ENCODE peak calls at places on chromosome 19, in eight cellular contexts. X is heart left ventricle, Y is MM.1S, C is neural progenitor cell, V is left ventricle myocardium inferior, W is endodermal cell, A is Caco-2, F is pancreas. T is an unnamed sample.

GRCh38 chr19:14318873-14319272 is 62.4 kb upstream of the ADGRE5 start:
- DNase-seq in Y (no peak), V (no peak), F (no peak), A (peak; percentile 12), X (peak; percentile 10), W (peak; percentile 81), C (peak; percentile 36), T (no peak)

GRCh38 chr19:31499826-31500539 is 150.7 kb upstream of the TSHZ3 start:
- DNase-seq in W (no peak), C (no peak), Y (no peak), F (no peak), A (no peak), X (no peak), V (no peak), T (peak; percentile 15)

GRCh38 chr19:38719761-38720558 is 24.3 kb downstream of the CAPN12 start:
- DNase-seq in C (no peak), V (no peak), A (no peak), W (no peak), Y (no peak), X (no peak), F (no peak), T (no peak)

GRCh38 chr19:9883764-9884163 is 48.6 kb downstream of the PIN1 start:
- DNase-seq in W (no peak), X (no peak), V (no peak), C (no peak), Y (no peak), A (no peak), F (no peak), T (no peak)

GRCh38 chr19:5147971-5148793 is 179.3 kb downstream of the KDM4B start:
- DNase-seq in V (peak; percentile 10), A (no peak), W (no peak), Y (no peak), F (peak; percentile 45), X (no peak), C (no peak), T (no peak)

GRCh38 chr19:40921005-40921897 is 39.2 kb upstream of the CYP2A7 start:
- DNase-seq in A (peak; percentile 90), W (peak; percentile 86), Y (no peak), F (peak; percentile 55), X (no peak), V (no peak), C (no peak), T (peak; percentile 88)

GRCh38 chr19:9836021-9836420 is 903 bp downstream of the PIN1 start:
- DNase-seq in Y (no peak), X (no peak), F (no peak), W (no peak), C (no peak), A (no peak), V (no peak), T (no peak)

GRCh38 chr19:12293771-12294307 is 844 bp downstream of the ZNF44 start:
- DNase-seq in V (peak; percentile 50), F (peak; percentile 91), C (peak; percentile 79), W (peak; percentile 93), A (peak; percentile 85), Y (peak; percentile 80), X (peak; percentile 53), T (peak; percentile 91)

GRCh38 chr19:38079926-38080380 is 144.1 kb downstream of the DPF1 start:
- DNase-seq in C (no peak), Y (peak; percentile 65), V (no peak), X (no peak), W (peak; percentile 56), F (no peak), A (no peak), T (no peak)

GRCh38 chr19:10291554-10292205 is 1.9 kb downstream of the ICAM5 start:
- DNase-seq in Y (no peak), F (peak; percentile 70), V (no peak), C (no peak), A (no peak), W (no peak), X (no peak), T (no peak)

GRCh38 chr19:40642757-40643325 is 41.7 kb downstream of the LTBP4 start:
- DNase-seq in C (no peak), Y (no peak), A (no peak), V (no peak), W (no peak), F (no peak), X (no peak), T (no peak)

GRCh38 chr19:13835791-13836723 is 40.8 kb downstream of the ZSWIM4 start:
- DNase-seq in F (no peak), C (no peak), A (no peak), V (peak; percentile 62), X (peak; percentile 42), W (peak; percentile 47), Y (no peak), T (peak; percentile 48)

GRCh38 chr19:50496189-50497029 is 14.6 kb downstream of the JOSD2 start:
- DNase-seq in V (peak; percentile 74), X (peak; percentile 71), C (peak; percentile 81), A (peak; percentile 21), Y (no peak), W (peak; percentile 77), F (peak; percentile 64), T (no peak)
- H3K27me3 ChIP-seq in V (no peaks in the 10 kb centered on the region), X (no peaks in the 10 kb centered on the region), C (peaks cover 84% of the 10 kb centered on the region), A (no peaks in the 10 kb centered on the region), Y (no peaks in the 10 kb centered on the region), W (peaks cover 53% of the 10 kb centered on the region), F (no peaks in the 10 kb centered on the region), T (no peaks in the 10 kb centered on the region)

GRCh38 chr19:55482967-55483671 is 1.9 kb upstream of the NAT14 start:
- DNase-seq in Y (no peak), V (no peak), C (no peak), W (peak; percentile 47), F (peak; percentile 52), A (no peak), X (no peak), T (no peak)
- H3K4me1 ChIP-seq in Y (no peaks in the 10 kb centered on the region), V (peaks cover 66% of the 10 kb centered on the region), C (peaks cover 33% of the 10 kb centered on the region), W (peaks cover 13% of the 10 kb centered on the region), F (peaks cover 20% of the 10 kb centered on the region), A (peaks cover 3% of the 10 kb centered on the region), X (peaks cover 39% of the 10 kb centered on the region), T (peaks cover 5% of the 10 kb centered on the region)

DNA sequence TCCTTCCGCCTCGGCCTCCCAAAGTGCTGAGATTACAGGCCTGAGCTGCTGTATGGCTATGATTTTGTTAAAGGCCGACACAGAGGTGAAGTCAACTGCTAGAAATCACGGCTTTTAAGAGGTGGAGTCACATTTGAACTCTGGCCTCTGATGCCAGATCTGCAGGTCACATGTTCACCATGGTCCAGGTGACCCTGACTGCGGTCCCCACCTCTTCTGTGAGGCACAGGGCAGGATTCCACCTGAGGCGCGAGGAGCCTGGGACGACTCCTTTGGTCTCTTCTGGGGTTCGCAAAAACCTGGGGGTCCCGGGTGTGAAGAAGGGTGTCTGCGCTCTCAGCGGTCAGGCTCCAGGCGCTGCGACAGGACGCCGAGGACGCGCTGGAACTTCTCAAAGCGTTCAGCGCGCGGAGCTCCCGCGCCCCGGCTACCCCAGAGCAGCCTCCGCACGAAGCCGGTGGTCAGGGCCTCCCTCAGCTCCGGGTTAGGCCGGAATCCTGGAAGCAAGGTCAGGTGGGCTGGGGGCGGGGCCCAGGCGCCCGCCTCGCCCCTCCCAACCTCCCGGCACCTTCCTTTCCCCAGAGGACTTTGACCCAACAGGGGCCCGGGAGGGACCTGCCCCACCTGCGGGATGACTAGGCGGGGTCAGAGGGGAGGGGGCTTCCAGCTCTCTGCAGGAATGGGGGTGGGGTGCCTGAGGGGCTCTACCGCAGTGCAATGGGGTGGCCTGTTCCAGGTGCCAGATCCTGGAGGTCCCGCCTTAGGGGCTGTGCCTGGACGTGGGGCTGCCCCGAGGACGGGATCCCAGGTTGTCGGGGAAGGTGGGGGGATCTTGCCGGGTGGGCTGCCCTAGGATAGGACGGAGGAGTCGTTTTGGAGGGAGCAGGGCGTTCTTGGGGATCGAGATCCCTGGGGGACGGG is 13.0 kb downstream of the TRIP10 start:
- DNase-seq in Y (no peak), W (peak; percentile 95), C (peak; percentile 83), A (peak; percentile 95), X (no peak), F (peak; percentile 50), V (no peak), T (no peak)
- H3K4me3 ChIP-seq in Y (no peak overlapping the region), W (no peak overlapping the region), C (peak overlapping the region; percentile 45), A (peak overlapping the region; percentile 53), X (peak overlapping the region; percentile 49), F (no peak overlapping the region), V (peak overlapping the region; percentile 63), T (no peak overlapping the region)

GRCh38 chr19:30304540-30304939 is 67.6 kb upstream of the ZNF536 start:
- DNase-seq in C (no peak), A (no peak), Y (no peak), W (no peak), V (no peak), X (no peak), F (no peak), T (no peak)
- H3K27me3 ChIP-seq in C (no peaks in the 10 kb centered on the region), A (peaks cover 1% of the 10 kb centered on the region), Y (peaks cover 90% of the 10 kb centered on the region), W (no peaks in the 10 kb centered on the region), V (peaks cover 19% of the 10 kb centered on the region), X (no peaks in the 10 kb centered on the region), F (no peaks in the 10 kb centered on the region), T (no peaks in the 10 kb centered on the region)

GRCh38 chr19:48630289-48631036 is 6.7 kb downstream of the DBP start:
- DNase-seq in W (peak; percentile 90), F (peak; percentile 66), C (peak; percentile 80), A (no peak), Y (no peak), V (peak; percentile 86), X (peak; percentile 85), T (no peak)
- H3K4me1 ChIP-seq in W (peaks cover 27% of the 10 kb centered on the region), F (peaks cover 19% of the 10 kb centered on the region), C (peaks cover 23% of the 10 kb centered on the region), A (peaks cover 70% of the 10 kb centered on the region), Y (peaks cover 26% of the 10 kb centered on the region), V (peaks cover 62% of the 10 kb centered on the region), X (peaks cover 35% of the 10 kb centered on the region), T (peaks cover 16% of the 10 kb centered on the region)

GRCh38 chr19:20273376-20273775 is 106.4 kb downstream of the ZNF486 start:
- DNase-seq in C (no peak), X (no peak), V (no peak), W (no peak), F (no peak), Y (no peak), A (no peak), T (no peak)
- H3K4me3 ChIP-seq in C (no peak overlapping the region), X (no peak overlapping the region), V (no peak overlapping the region), W (no peak overlapping the region), F (no peak overlapping the region), Y (no peak overlapping the region), A (no peak overlapping the region), T (no peak overlapping the region)

GRCh38 chr19:17949956-17950309 is 17.0 kb upstream of the KCNN1 start:
- DNase-seq in X (no peak), F (no peak), C (no peak), A (no peak), Y (no peak), W (peak; percentile 86), V (no peak), T (no peak)
- H3K27me3 ChIP-seq in X (peaks cover 70% of the 10 kb centered on the region), F (peaks cover 16% of the 10 kb centered on the region), C (peaks cover 66% of the 10 kb centered on the region), A (peaks cover 3% of the 10 kb centered on the region), Y (peaks cover 63% of the 10 kb centered on the region), W (peaks cover 56% of the 10 kb centered on the region), V (peaks cover 65% of the 10 kb centered on the region), T (no peaks in the 10 kb centered on the region)

DNA sequence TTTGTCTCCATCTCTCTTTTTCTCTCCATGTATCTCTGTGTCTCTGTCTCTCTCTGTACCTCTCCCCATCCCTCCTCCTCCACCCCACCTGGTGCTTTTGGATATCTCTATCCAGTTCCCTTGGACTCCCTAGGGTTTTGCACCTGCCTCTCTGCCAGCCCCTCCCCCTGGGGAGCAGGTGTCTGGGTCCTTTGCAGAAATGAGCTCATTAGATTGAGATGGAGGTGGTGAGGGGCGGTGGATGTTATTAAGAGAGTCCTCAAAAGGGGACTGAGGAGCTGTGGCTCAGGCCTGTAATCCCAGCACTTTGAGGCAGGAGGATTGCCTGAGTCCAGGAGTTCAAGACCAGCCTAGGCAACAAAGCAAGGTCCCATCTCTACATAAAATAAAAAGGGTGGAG is 2.1 kb downstream of the KCNN4 start:
- DNase-seq in W (no peak), Y (no peak), F (no peak), C (no peak), V (no peak), A (no peak), X (no peak), T (no peak)
- H3K4me1 ChIP-seq in W (peaks cover 3% of the 10 kb centered on the region), Y (peaks cover 9% of the 10 kb centered on the region), F (no peaks in the 10 kb centered on the region), C (peaks cover 15% of the 10 kb centered on the region), V (peaks cover 24% of the 10 kb centered on the region), A (peaks cover 7% of the 10 kb centered on the region), X (peaks cover 8% of the 10 kb centered on the region), T (peaks cover 21% of the 10 kb centered on the region)